ENCODE peak calls at places on chromosomes 5 and 9, in four cellular contexts. X is Right ventricle myocardium superior, C is SHP77 treated with DMSO at 0.1 percent for 48 hours, N is SW 1271. V is an unnamed sample.

GRCh38 chr9:102403514-102403913 is 591.6 kb upstream of the CYLC2 start:
- DNase-seq in X (no peak), C (no peak), N (no peak), V (no peak)

GRCh38 chr9:73613092-73613701 is 461.5 kb downstream of the ANXA1 start:
- DNase-seq in X (no peak), C (no peak), N (no peak), V (no peak)

GRCh38 chr5:144467795-144468194 is 297.1 kb downstream of the KCTD16 start:
- DNase-seq in X (no peak), C (peak), N (peak), V (no peak)

GRCh38 chr5:138873886-138874200 is 1.3 kb downstream of the LRRTM2 start:
- DNase-seq in X (no peak), C (no peak), N (no peak), V (no peak)

GRCh38 chr5:86917117-86917579 is 299.4 kb downstream of the COX7C start:
- DNase-seq in X (no peak), C (no peak), N (no peak), V (no peak)

GRCh38 chr5:88830567-88830966 is 52.4 kb downstream of the MEF2C start:
- DNase-seq in X (no peak), C (no peak), N (no peak), V (no peak)

GRCh38 chr5:154477382-154478223 is 424 bp downstream of the HAND1 start:
- DNase-seq in X (no peak), C (no peak), N (no peak), V (no peak)

GRCh38 chr9:4197548-4197947 is 102.3 kb downstream of the GLIS3 start:
- DNase-seq in X (no peak), C (no peak), N (no peak), V (no peak)

GRCh38 chr5:93583799-93584530 is 943 bp downstream of the NR2F1 start:
- DNase-seq in X (peak), C (no peak), N (peak), V (no peak)

GRCh38 chr5:5017827-5018559 is 122.1 kb upstream of the ADAMTS16 start:
- DNase-seq in X (no peak), C (no peak), N (no peak), V (no peak)

GRCh38 chr9:13035822-13036221 is 243.7 kb downstream of the MPDZ start:
- DNase-seq in X (no peak), C (no peak), N (no peak), V (no peak)

GRCh38 chr5:127088226-127088625 is 14.9 kb upstream of the C5orf63 start:
- DNase-seq in X (no peak), C (no peak), N (peak), V (no peak)

GRCh38 chr9:137715321-137715720 is 96.5 kb downstream of the EHMT1 start:
- DNase-seq in X (no peak), C (no peak), N (no peak), V (no peak)

GRCh38 chr5:10248378-10249260 is 1.1 kb downstream of the ATPSCKMT start:
- DNase-seq in X (peak), C (no peak), N (no peak), V (no peak)

GRCh38 chr9:15287309-15287708 is 19.7 kb downstream of the TTC39B start:
- DNase-seq in X (no peak), C (no peak), N (no peak), V (no peak)

GRCh38 chr9:131839281-131840084 is 99.6 kb upstream of the RAPGEF1 start:
- DNase-seq in X (peak), C (no peak), N (no peak), V (no peak)

GRCh38 chr9:32430720-32431119 is 46.3 kb downstream of the ACO1 start:
- DNase-seq in X (no peak), C (no peak), N (peak), V (peak)

GRCh38 chr5:65364907-65365306 is 116.8 kb downstream of the ADAMTS6 start:
- DNase-seq in X (no peak), C (peak), N (no peak), V (no peak)

GRCh38 chr9:124906966-124907365 is 33.9 kb downstream of the GOLGA1 start:
- DNase-seq in X (no peak), C (no peak), N (no peak), V (peak)

V was measured in pulmonary artery endothelial cell.